ENCODE peak calls at places on chromosomes 13 and 19, in four cellular contexts. F is IMR-90, P is trophoblast cell, A is neuronal stem cell. X is an unnamed sample.

GRCh38 chr13:41931337-41931736 is 29.6 kb downstream of the VWA8 start:
- DNase-seq in F (peak; percentile 69), P (no peak), A (no peak), X (no peak)

GRCh38 chr19:18286973-18287635 is 5.7 kb upstream of the JUND start:
- DNase-seq in F (no peak), P (no peak), A (no peak), X (no peak)

GRCh38 chr19:12859546-12859945 is 21.2 kb downstream of the MAST1 start:
- DNase-seq in F (peak; percentile 33), P (no peak), A (no peak), X (no peak)

GRCh38 chr19:18118420-18119242 is 21.1 kb downstream of the MAST3 start:
- DNase-seq in F (peak; percentile 18), P (no peak), A (no peak), X (no peak)

GRCh38 chr13:109874444-109874920 is 88.1 kb upstream of the IRS2 start:
- DNase-seq in F (no peak), P (peak; percentile 31), A (no peak), X (no peak)

GRCh38 chr19:44641866-44642265 is 1.8 kb upstream of the PVR start:
- DNase-seq in F (no peak), P (peak; percentile 88), A (no peak), X (no peak)

GRCh38 chr19:33333615-33334014 is 31.3 kb upstream of the CEBPA start:
- DNase-seq in F (no peak), P (no peak), A (no peak), X (no peak)

GRCh38 chr19:6808494-6808893 is 36.0 kb downstream of the VAV1 start:
- DNase-seq in F (no peak), P (no peak), A (no peak), X (no peak)

GRCh38 chr19:43555185-43555770 is 20.0 kb downstream of the XRCC1 start:
- DNase-seq in F (peak; percentile 66), P (peak; percentile 54), A (peak; percentile 70), X (peak; percentile 75)

GRCh38 chr13:109900723-109901122 is 114.3 kb upstream of the IRS2 start:
- DNase-seq in F (no peak), P (no peak), A (no peak), X (no peak)

GRCh38 chr19:38263696-38264485 is 482 bp upstream of the SPINT2 start:
- DNase-seq in F (peak; percentile 45), P (peak; percentile 98), A (no peak), X (peak; percentile 70)

GRCh38 chr19:56398809-56399208 is 5.3 kb upstream of the ZNF583 start:
- DNase-seq in F (no peak), P (no peak), A (no peak), X (no peak)

DNA sequence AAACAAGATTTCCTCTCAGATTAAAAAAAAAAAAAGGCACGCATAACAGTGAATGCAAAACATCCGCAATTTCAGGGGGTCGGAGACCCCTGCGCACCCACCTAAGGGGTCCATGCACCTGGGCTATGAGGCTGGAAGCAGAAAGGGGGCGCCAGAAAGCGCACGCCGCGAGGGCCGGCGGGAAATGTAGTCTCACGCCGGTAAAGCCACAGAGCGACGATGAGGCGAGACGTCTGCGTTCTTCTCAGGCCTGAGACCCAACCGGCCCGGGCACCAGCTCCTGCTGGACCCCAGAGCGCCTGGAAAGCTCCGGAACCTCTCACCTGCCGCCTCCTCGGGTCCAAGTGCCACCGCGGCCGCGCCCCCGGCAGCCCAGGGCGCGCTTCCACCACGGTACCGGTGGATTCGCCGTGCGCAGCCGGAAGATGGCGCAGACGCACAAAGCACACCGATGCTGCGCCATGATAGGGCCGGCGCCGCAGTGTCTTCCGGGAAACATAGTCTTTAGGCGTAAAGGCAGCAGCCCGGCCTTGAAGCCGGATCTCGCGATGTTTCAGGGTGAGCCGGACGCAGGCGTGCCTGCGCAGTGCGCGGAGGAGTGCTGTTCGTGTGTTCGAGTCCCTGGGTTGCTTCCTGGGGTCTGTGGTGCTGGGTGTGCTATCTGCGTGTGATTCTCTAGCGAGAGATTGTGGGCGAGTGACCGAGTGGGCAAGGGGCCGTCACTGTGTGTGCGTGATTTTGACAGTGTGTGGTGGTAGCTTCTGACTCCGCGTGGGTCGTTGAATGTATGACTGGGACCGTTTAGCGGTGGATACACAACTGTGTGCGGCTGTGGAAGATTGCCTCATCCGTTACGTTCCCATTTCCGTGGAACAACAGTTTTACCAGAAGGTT is at the start of gene ZNF582:
- DNase-seq in F (peak; percentile 95), P (peak; percentile 88), A (peak; percentile 89), X (peak; percentile 96)
- H3K4ac ChIP-seq in F (peak within 1 kb of the TSS; percentile 96), P (peak within 1 kb of the TSS; percentile 57), A (no peak within 1 kb of the TSS), X (peak within 1 kb of the TSS; percentile 99)

GRCh38 chr13:39397866-39398265 is 205.1 kb downstream of the LHFPL6 start:
- DNase-seq in F (no peak), P (no peak), A (no peak), X (no peak)
- H3K4me3 ChIP-seq in F (no peak overlapping the region), P (no peak overlapping the region), A (no peak overlapping the region), X (no peak overlapping the region)

GRCh38 chr13:46893221-46893620 is 3.6 kb downstream of the HTR2A start:
- DNase-seq in F (no peak), P (no peak), A (no peak), X (no peak)
- H2AFZ ChIP-seq in F (no peak overlapping the region), P (no peak overlapping the region), A (no peak overlapping the region), X (no peak overlapping the region)

GRCh38 chr13:99985243-99985874 is 3.8 kb downstream of the ZIC2 start:
- DNase-seq in F (no peak), P (no peak), A (no peak), X (no peak)

GRCh38 chr13:99985886-99986527 is 4.4 kb downstream of the ZIC2 start:
- DNase-seq in F (no peak), P (no peak), A (no peak), X (no peak)

GRCh38 chr13:99988469-99989375 is 7.1 kb downstream of the ZIC2 start:
- DNase-seq in F (no peak), P (no peak), A (peak; percentile 6), X (no peak)

GRCh38 chr13:99986751-99987150 is 5.2 kb downstream of the ZIC2 start:
- DNase-seq in F (no peak), P (no peak), A (no peak), X (no peak)

GRCh38 chr13:99987180-99988047 is 5.8 kb downstream of the ZIC2 start:
- DNase-seq in F (no peak), P (no peak), A (no peak), X (no peak)
- H3K4ac ChIP-seq in F (no peak overlapping the region), P (no peak overlapping the region), A (no peak overlapping the region), X (no peak overlapping the region)

GRCh38 chr13:27921421-27921960 is 1.7 kb downstream of the PDX1 start:
- DNase-seq in F (no peak), P (no peak), A (peak; percentile 11), X (no peak)
- H3K4me3 ChIP-seq in F (peak overlapping the region; percentile 9), P (no peak overlapping the region), A (peak overlapping the region; percentile 48), X (peak overlapping the region; percentile 31)

GRCh38 chr13:46403851-46404731 is 17.0 kb upstream of the RUBCNL start:
- DNase-seq in F (no peak), P (no peak), A (no peak), X (peak; percentile 43)
- H2AFZ ChIP-seq in F (no peak overlapping the region), P (no peak overlapping the region), A (no peak overlapping the region), X (no peak overlapping the region)

GRCh38 chr13:48532146-48532472 is 771 bp downstream of the RCBTB2 start:
- DNase-seq in F (peak; percentile 52), P (no peak), A (no peak), X (no peak)

GRCh38 chr13:48533207-48533499 is 273 bp upstream of the RCBTB2 start:
- DNase-seq in F (no peak), P (no peak), A (no peak), X (no peak)

GRCh38 chr13:48532473-48533206 is at the start of gene RCBTB2:
- DNase-seq in F (peak; percentile 96), P (peak; percentile 98), A (peak; percentile 97), X (peak; percentile 97)

GRCh38 chr13:48530833-48531232 is 2.0 kb downstream of the RCBTB2 start:
- DNase-seq in F (no peak), P (no peak), A (no peak), X (no peak)

GRCh38 chr13:48531416-48532145 is 1.3 kb downstream of the RCBTB2 start:
- DNase-seq in F (no peak), P (no peak), A (no peak), X (no peak)
- H3K4ac ChIP-seq in F (peak overlapping the region; percentile 97), P (no peak overlapping the region), A (no peak overlapping the region), X (no peak overlapping the region)

DNA sequence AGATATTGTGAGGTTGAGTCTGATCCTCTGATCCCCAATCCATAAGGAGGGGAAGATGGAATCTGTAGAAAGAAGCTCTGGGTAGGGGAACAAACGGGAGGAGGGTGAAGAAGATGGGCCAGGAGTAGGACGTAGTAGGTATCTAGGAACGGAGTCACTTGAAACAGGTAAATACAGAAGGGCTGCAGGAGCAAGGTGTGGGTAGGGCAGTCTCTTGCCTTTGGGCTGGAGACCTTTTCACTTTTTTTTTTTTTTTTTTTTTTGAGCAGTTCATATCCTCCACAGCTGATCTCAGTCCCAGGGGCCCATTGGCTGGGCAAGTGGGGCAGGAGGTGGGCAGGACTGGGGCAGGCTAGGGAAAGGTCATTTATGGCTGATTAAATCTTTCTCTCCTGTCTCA is 1.5 kb downstream of the BCKDHA start:
- DNase-seq in F (no peak), P (no peak), A (no peak), X (no peak)
- H3K4me3 ChIP-seq in F (no peak overlapping the region), P (no peak overlapping the region), A (no peak overlapping the region), X (no peak overlapping the region)

GRCh38 chr13:28138012-28138755 is at the start of gene PAN3:
- DNase-seq in F (peak; percentile 89), P (peak; percentile 95), A (peak; percentile 85), X (peak; percentile 94)

GRCh38 chr13:28140433-28141125 is 2.2 kb downstream of the PAN3 start:
- DNase-seq in F (peak; percentile 8), P (peak; percentile 61), A (no peak), X (peak; percentile 78)

GRCh38 chr13:28138756-28139470 is 568 bp downstream of the PAN3 start:
- DNase-seq in F (peak; percentile 91), P (peak; percentile 66), A (peak; percentile 77), X (peak; percentile 97)

GRCh38 chr13:28137556-28137955 is 789 bp upstream of the PAN3 start:
- DNase-seq in F (no peak), P (no peak), A (no peak), X (no peak)

GRCh38 chr13:28136916-28137315 is 1.4 kb upstream of the PAN3 start:
- DNase-seq in F (no peak), P (no peak), A (no peak), X (peak; percentile 12)
- H2AFZ ChIP-seq in F (no peak overlapping the region), P (no peak overlapping the region), A (peak overlapping the region; percentile 97), X (no peak overlapping the region)